ENCODE peak calls at places on chromosomes 4 and X, in eight cellular contexts. One of them, this sample, is unnamed.

GRCh38 chr4:722851-723360 is 17.3 kb downstream of the PCGF3 start:
- DNase-seq in neural crest cell: no peak
- DNase-seq in NCI-H146: no peak
- DNase-seq in stimulated activated CD8-positive, alpha-beta memory T cell treated with anti-CD3 and anti-CD28 coated beads, Interleukin-7, amount 100 ng/mL, for 24 hours: no peak
- DNase-seq in CD4-positive, alpha-beta T cell: no peak
- DNase-seq in AG10803: no peak
- DNase-seq in Caki2: no peak
- DNase-seq in stimulated activated naive CD4-positive, alpha-beta T cell: no peak
- DNase-seq in this sample: no peak

GRCh38 chr4:24551492-24552330 is 32.6 kb downstream of the DHX15 start:
- DNase-seq in AG10803: no peak
- DNase-seq in Caki2: no peak
- DNase-seq in stimulated activated CD8-positive, alpha-beta memory T cell treated with anti-CD3 and anti-CD28 coated beads, Interleukin-7, amount 100 ng/mL, for 24 hours: no peak
- DNase-seq in stimulated activated naive CD4-positive, alpha-beta T cell: no peak
- DNase-seq in neural crest cell: no peak
- DNase-seq in NCI-H146: no peak
- DNase-seq in CD4-positive, alpha-beta T cell: no peak
- DNase-seq in this sample: no peak

GRCh38 chrX:42128587-42128986 is 205.2 kb upstream of the CASK start:
- DNase-seq in Caki2: no peak
- DNase-seq in neural crest cell: no peak
- DNase-seq in NCI-H146: no peak
- DNase-seq in stimulated activated naive CD4-positive, alpha-beta T cell: no peak
- DNase-seq in stimulated activated CD8-positive, alpha-beta memory T cell treated with anti-CD3 and anti-CD28 coated beads, Interleukin-7, amount 100 ng/mL, for 24 hours: no peak
- DNase-seq in CD4-positive, alpha-beta T cell: no peak
- DNase-seq in AG10803: no peak
- DNase-seq in this sample: no peak

GRCh38 chrX:16023790-16024734 is 99.3 kb upstream of the GRPR start:
- DNase-seq in stimulated activated naive CD4-positive, alpha-beta T cell: no peak
- DNase-seq in NCI-H146: no peak
- DNase-seq in AG10803: peak
- DNase-seq in stimulated activated CD8-positive, alpha-beta memory T cell treated with anti-CD3 and anti-CD28 coated beads, Interleukin-7, amount 100 ng/mL, for 24 hours: no peak
- DNase-seq in CD4-positive, alpha-beta T cell: no peak
- DNase-seq in Caki2: peak
- DNase-seq in neural crest cell: no peak
- DNase-seq in this sample: no peak

GRCh38 chr4:176193126-176193525 is 2.3 kb downstream of the SPATA4 start:
- DNase-seq in CD4-positive, alpha-beta T cell: no peak
- DNase-seq in Caki2: no peak
- DNase-seq in stimulated activated naive CD4-positive, alpha-beta T cell: no peak
- DNase-seq in NCI-H146: no peak
- DNase-seq in AG10803: peak
- DNase-seq in neural crest cell: no peak
- DNase-seq in stimulated activated CD8-positive, alpha-beta memory T cell treated with anti-CD3 and anti-CD28 coated beads, Interleukin-7, amount 100 ng/mL, for 24 hours: no peak
- DNase-seq in this sample: no peak

GRCh38 chrX:136146614-136147319 is 566 bp upstream of the FHL1 start:
- DNase-seq in CD4-positive, alpha-beta T cell: no peak
- DNase-seq in neural crest cell: no peak
- DNase-seq in AG10803: no peak
- DNase-seq in stimulated activated CD8-positive, alpha-beta memory T cell treated with anti-CD3 and anti-CD28 coated beads, Interleukin-7, amount 100 ng/mL, for 24 hours: no peak
- DNase-seq in stimulated activated naive CD4-positive, alpha-beta T cell: no peak
- DNase-seq in NCI-H146: peak
- DNase-seq in Caki2: peak
- DNase-seq in this sample: no peak

GRCh38 chr4:89253306-89253705 is 54.3 kb downstream of the GPRIN3 start:
- DNase-seq in Caki2: no peak
- DNase-seq in AG10803: no peak
- DNase-seq in stimulated activated CD8-positive, alpha-beta memory T cell treated with anti-CD3 and anti-CD28 coated beads, Interleukin-7, amount 100 ng/mL, for 24 hours: no peak
- DNase-seq in NCI-H146: no peak
- DNase-seq in stimulated activated naive CD4-positive, alpha-beta T cell: no peak
- DNase-seq in CD4-positive, alpha-beta T cell: no peak
- DNase-seq in neural crest cell: no peak
- DNase-seq in this sample: no peak

GRCh38 chr4:31349907-31350306 is 629.7 kb downstream of the PCDH7 start:
- DNase-seq in NCI-H146: peak
- DNase-seq in Caki2: no peak
- DNase-seq in stimulated activated CD8-positive, alpha-beta memory T cell treated with anti-CD3 and anti-CD28 coated beads, Interleukin-7, amount 100 ng/mL, for 24 hours: no peak
- DNase-seq in AG10803: no peak
- DNase-seq in stimulated activated naive CD4-positive, alpha-beta T cell: no peak
- DNase-seq in CD4-positive, alpha-beta T cell: no peak
- DNase-seq in neural crest cell: no peak
- DNase-seq in this sample: no peak

GRCh38 chrX:45952030-45952429 is 593.2 kb downstream of the ZNF674 start:
- DNase-seq in NCI-H146: no peak
- DNase-seq in CD4-positive, alpha-beta T cell: no peak
- DNase-seq in stimulated activated CD8-positive, alpha-beta memory T cell treated with anti-CD3 and anti-CD28 coated beads, Interleukin-7, amount 100 ng/mL, for 24 hours: no peak
- DNase-seq in Caki2: no peak
- DNase-seq in neural crest cell: no peak
- DNase-seq in stimulated activated naive CD4-positive, alpha-beta T cell: no peak
- DNase-seq in AG10803: no peak
- DNase-seq in this sample: no peak

This sample was measured in iPS DF 6.9.